ENCODE peak calls at places on chromosome 3, in ten cellular contexts. K is transverse colon, H is PC-9, N is ovary, E is heart right ventricle, T is IMR-90, R is fibroblast of lung, G is Peyer's patch, V is endothelial cell of umbilical vein, B is right lobe of liver. O is an unnamed sample. For H3K4me1, the result is how much of the 10 kb centered on the place peaks cover.

GRCh38 chr3:166788936-166789335 is 591.2 kb downstream of the ZBBX start:
- DNase-seq in K (no peak), H (no peak), N (no peak), E (no peak), T (no peak), R (no peak), G (no peak), V (no peak), B (no peak), O (no peak)

GRCh38 chr3:107206945-107207344 is 170.3 kb upstream of the CCDC54 start:
- DNase-seq in K (no peak), H (no peak), N (no peak), E (no peak), T (no peak), R (no peak), G (no peak), V (no peak), B (no peak), O (no peak)

GRCh38 chr3:24119321-24119751 is 174.2 kb downstream of the NR1D2 start:
- DNase-seq in K (no peak), H (peak), N (no peak), E (no peak), T (peak), R (peak), G (no peak), V (no peak), B (no peak), O (peak)

GRCh38 chr3:104805508-104805907 is 561.2 kb upstream of the ALCAM start:
- DNase-seq in K (no peak), H (no peak), N (no peak), E (no peak), T (no peak), R (no peak), G (no peak), V (no peak), B (no peak), O (no peak)

GRCh38 chr3:196216081-196216564 is at the start of gene SLC51A:
- DNase-seq in K (peak), H (peak), N (no peak), E (no peak), T (no peak), R (no peak), G (peak), V (no peak), B (peak), O (no peak)

GRCh38 chr3:78963771-78964170 is 804.0 kb downstream of the ROBO1 start:
- DNase-seq in K (no peak), H (no peak), N (no peak), E (no peak), T (no peak), R (peak), G (no peak), V (no peak), B (no peak), O (no peak)

GRCh38 chr3:30135190-30135589 is 471.2 kb upstream of the TGFBR2 start:
- DNase-seq in K (no peak), H (no peak), N (no peak), E (peak), T (no peak), R (no peak), G (no peak), V (no peak), B (no peak), O (no peak)

GRCh38 chr3:121895121-121895520 is 920 bp downstream of the SLC15A2 start:
- DNase-seq in K (no peak), H (peak), N (no peak), E (no peak), T (no peak), R (no peak), G (no peak), V (no peak), B (no peak), O (peak)

GRCh38 chr3:43155464-43156121 is 49.7 kb upstream of the POMGNT2 start:
- DNase-seq in K (peak), H (peak), N (peak), E (peak), T (peak), R (peak), G (peak), V (peak), B (no peak), O (peak)

GRCh38 chr3:132016061-132017041 is 18.5 kb downstream of the CPNE4 start:
- DNase-seq in K (no peak), H (no peak), N (no peak), E (no peak), T (no peak), R (peak), G (no peak), V (no peak), B (no peak), O (no peak)

GRCh38 chr3:195208631-195209030 is 62.3 kb downstream of the XXYLT1 start:
- DNase-seq in K (no peak), H (no peak), N (no peak), E (no peak), T (no peak), R (no peak), G (no peak), V (no peak), B (no peak), O (no peak)

GRCh38 chr3:184585545-184585944 is 24.0 kb downstream of the EPHB3 start:
- DNase-seq in K (no peak), H (no peak), N (no peak), E (no peak), T (no peak), R (no peak), G (no peak), V (no peak), B (no peak), O (no peak)

GRCh38 chr3:106272302-106272701 is 403.5 kb upstream of the CBLB start:
- DNase-seq in K (no peak), H (no peak), N (no peak), E (no peak), T (no peak), R (no peak), G (no peak), V (no peak), B (no peak), O (no peak)

GRCh38 chr3:112499328-112499727 is at the start of gene BTLA:
- DNase-seq in K (no peak), H (no peak), N (no peak), E (no peak), T (no peak), R (no peak), G (no peak), V (no peak), B (no peak), O (no peak)

GRCh38 chr3:46372492-46373359 is 2.0 kb downstream of the CCR5 start:
- DNase-seq in K (no peak), H (no peak), N (no peak), E (no peak), T (peak), R (no peak), G (no peak), V (no peak), B (no peak), O (no peak)

GRCh38 chr3:59774613-59775012 is 724.8 kb upstream of the CFAP20DC start:
- DNase-seq in K (no peak), H (no peak), N (no peak), E (no peak), T (peak), R (peak), G (no peak), V (no peak), B (no peak), O (no peak)

GRCh38 chr3:3126477-3127431 is at the start of gene TRNT1:
- DNase-seq in K (peak), H (peak), N (peak), E (peak), T (peak), R (peak), G (peak), V (peak), B (peak), O (peak)

DNA sequence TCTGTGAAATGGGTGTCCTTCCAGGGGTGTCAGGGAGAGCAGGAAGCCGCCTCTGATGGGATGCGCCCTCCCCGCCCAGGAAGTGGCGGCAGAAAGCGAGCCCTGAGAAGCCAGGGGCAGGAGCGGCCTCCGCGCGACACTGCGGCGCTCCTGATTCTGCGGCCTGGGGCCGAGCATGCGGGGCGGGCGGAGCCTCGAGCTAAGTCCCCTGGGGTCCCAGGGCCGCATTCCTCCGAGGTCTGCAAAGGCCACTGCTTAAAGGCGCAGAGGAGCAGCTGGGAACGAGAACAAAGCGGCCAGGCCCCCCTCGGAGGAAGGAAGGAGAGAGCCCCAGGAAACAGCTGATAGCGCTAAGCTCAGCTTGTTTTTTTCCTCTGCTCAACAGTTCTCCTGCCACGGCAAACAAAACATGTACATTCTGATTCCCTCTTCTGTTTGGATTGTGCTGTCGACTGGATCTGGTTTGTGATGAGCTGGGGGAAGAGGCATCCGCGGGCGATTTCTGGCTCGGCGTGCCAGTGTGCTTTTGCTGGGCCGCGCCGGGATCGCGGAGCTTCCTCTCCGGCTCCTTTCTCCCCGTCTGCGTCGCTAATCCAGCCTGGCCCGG is 34.1 kb downstream of the GRK7 start:
- DNase-seq in K (peak), H (no peak), N (peak), E (peak), T (peak), R (peak), G (peak), V (peak), B (peak), O (peak)
- H3K4me3 ChIP-seq in K (peak), H (no peak), N (peak), E (peak), T (peak), R (peak), G (peak), V (no peak), B (peak), O (peak)

DNA sequence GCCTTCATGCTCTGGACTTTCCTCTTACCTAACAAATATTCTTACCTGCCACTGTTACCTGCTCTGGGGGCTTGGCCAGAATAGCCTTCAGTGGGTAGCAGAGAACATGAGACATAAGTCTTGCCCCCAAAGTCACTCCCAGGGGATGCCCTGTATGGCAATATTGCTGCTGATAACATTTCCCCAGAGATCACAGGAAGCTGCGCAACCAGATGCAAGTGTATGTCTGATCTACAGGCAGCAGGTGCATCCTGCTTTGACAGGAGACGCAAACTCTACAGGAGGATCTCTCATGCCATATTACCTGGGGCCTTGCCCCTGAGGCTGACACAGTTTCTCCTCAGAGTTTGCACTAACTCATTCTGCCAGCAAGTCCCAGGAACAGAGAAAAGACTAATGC is 174.4 kb upstream of the LPP start:
- DNase-seq in K (no peak), H (no peak), N (no peak), E (no peak), T (no peak), R (no peak), G (no peak), V (no peak), B (no peak), O (no peak)
- H3K4me1 ChIP-seq in K (under half), H (under half), N (under half), E (under half), T (under half), R (under half), G (under half), V (under half), B (under half), O (under half)

GRCh38 chr3:63886843-63887242 is 23.2 kb downstream of the ATXN7 start:
- DNase-seq in K (no peak), H (no peak), N (no peak), E (no peak), T (no peak), R (peak), G (no peak), V (peak), B (no peak), O (no peak)
- TF ChIP-seq CTCF in K (no peak), H (no peak), N (no peak), E (no peak), T (no peak), R (no peak), G (no peak), V (no peak), B (no peak), O (no peak)

GRCh38 chr3:141291610-141292345 is 60.2 kb downstream of the PXYLP1 start:
- DNase-seq in K (no peak), H (no peak), N (peak), E (no peak), T (no peak), R (no peak), G (no peak), V (no peak), B (no peak), O (no peak)

GRCh38 chr3:141292346-141293058 is 60.9 kb downstream of the PXYLP1 start:
- DNase-seq in K (no peak), H (no peak), N (no peak), E (no peak), T (no peak), R (no peak), G (no peak), V (no peak), B (peak), O (no peak)

GRCh38 chr3:141294848-141295247 is 63.2 kb downstream of the PXYLP1 start:
- DNase-seq in K (no peak), H (peak), N (no peak), E (no peak), T (peak), R (peak), G (no peak), V (peak), B (no peak), O (no peak)

GRCh38 chr3:141289228-141289772 is 57.7 kb downstream of the PXYLP1 start:
- DNase-seq in K (no peak), H (no peak), N (no peak), E (no peak), T (no peak), R (no peak), G (no peak), V (no peak), B (no peak), O (no peak)

DNA sequence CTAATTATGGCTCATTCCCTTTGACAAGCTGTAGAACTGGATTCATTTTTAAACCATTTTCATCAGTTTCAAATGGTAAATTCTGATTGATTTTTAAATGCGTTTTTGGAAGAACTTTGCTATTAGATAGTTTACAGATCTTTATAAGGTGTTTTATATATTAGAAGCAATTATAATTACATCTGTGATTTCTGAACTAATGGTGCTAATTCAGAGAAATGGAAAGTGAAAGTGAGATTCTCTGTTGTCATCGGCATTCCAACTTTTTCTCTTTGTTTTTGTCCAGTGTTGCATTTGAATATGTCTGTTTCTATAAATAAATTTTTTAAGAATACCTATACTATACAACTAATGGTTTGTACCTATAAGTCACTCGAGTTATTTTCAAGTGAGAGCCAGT is 62.7 kb downstream of the PXYLP1 start:
- DNase-seq in K (no peak), H (no peak), N (no peak), E (no peak), T (no peak), R (no peak), G (no peak), V (peak), B (no peak), O (no peak)
- H3K4me3 ChIP-seq in K (no peak), H (peak), N (peak), E (peak), T (no peak), R (peak), G (no peak), V (peak), B (peak), O (no peak)

GRCh38 chr3:188241883-188242282 is 87.9 kb downstream of the LPP start:
- DNase-seq in K (no peak), H (no peak), N (no peak), E (no peak), T (no peak), R (peak), G (no peak), V (no peak), B (no peak), O (no peak)

GRCh38 chr3:188244395-188244861 is 90.5 kb downstream of the LPP start:
- DNase-seq in K (no peak), H (peak), N (no peak), E (no peak), T (peak), R (peak), G (no peak), V (no peak), B (no peak), O (no peak)

GRCh38 chr3:188243124-188243795 is 89.3 kb downstream of the LPP start:
- DNase-seq in K (no peak), H (no peak), N (no peak), E (no peak), T (peak), R (no peak), G (no peak), V (peak), B (no peak), O (no peak)

GRCh38 chr3:188241072-188241471 is 87.1 kb downstream of the LPP start:
- DNase-seq in K (no peak), H (no peak), N (no peak), E (no peak), T (peak), R (peak), G (no peak), V (no peak), B (no peak), O (no peak)

DNA sequence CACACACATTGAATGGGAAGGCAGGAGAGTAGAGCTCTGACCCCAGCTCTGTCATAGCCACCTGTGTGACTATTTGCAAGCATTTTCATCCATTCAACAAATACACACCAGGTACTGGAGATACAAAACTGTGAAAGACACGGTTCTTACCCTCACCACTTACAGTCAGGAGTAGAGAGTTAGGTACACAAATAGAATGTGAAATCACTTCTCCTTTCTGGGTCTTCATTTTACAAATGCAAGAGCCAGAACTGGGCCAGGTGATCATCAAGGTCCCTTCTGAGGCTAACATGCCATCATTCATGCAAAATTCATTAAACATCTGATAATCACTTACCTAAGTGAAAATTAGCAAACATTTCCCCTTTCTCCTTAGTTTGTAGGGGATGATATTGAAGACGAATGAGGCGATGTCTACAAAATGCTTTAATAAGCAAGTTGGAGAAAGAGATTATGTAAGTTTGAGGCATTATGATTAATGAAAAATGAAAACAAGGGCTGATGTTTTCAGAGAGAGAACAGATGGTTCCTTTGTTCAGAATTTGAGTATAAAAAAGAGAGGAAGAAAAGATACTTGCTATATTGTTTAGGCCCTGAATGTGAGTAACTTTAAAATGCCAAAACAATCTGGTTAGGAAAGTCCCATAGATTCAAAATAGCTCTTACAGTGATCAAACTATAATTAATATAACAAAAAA is 88.6 kb downstream of the LPP start:
- DNase-seq in K (no peak), H (no peak), N (no peak), E (no peak), T (no peak), R (peak), G (no peak), V (peak), B (no peak), O (no peak)
- H3K4me1 ChIP-seq in K (under half), H (under half), N (under half), E (under half), T (under half), R (under half), G (under half), V (under half), B (under half), O (under half)

GRCh38 chr3:12369029-12369428 is 80.2 kb downstream of the PPARG start:
- DNase-seq in K (no peak), H (no peak), N (no peak), E (no peak), T (no peak), R (no peak), G (no peak), V (no peak), B (no peak), O (no peak)

GRCh38 chr3:12372762-12373280 is 84.0 kb downstream of the PPARG start:
- DNase-seq in K (no peak), H (no peak), N (no peak), E (no peak), T (no peak), R (no peak), G (no peak), V (no peak), B (no peak), O (no peak)

GRCh38 chr3:12369598-12369997 is 80.7 kb downstream of the PPARG start:
- DNase-seq in K (no peak), H (no peak), N (no peak), E (no peak), T (no peak), R (no peak), G (no peak), V (no peak), B (no peak), O (no peak)

GRCh38 chr3:12371525-12372140 is 82.8 kb downstream of the PPARG start:
- DNase-seq in K (no peak), H (no peak), N (no peak), E (peak), T (peak), R (peak), G (no peak), V (no peak), B (peak), O (no peak)

DNA sequence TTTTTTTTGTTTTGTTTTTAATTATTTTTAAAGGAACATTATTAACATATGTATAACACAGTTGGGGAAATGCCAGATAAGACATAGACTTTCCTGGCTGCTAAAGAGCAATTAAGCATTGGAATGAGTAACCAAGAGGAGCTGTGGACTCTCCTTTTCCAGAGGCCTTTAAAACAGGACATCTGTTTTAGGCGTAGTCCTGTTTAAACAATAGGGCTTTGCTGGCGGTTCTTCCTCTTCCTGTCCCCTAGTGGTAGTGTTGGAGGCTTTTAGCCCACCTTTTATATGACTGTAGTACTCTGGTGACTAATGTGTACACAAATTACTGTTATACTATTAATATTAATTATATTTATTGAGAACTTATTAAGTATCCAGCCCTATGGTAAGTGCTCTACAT is 81.9 kb downstream of the PPARG start:
- DNase-seq in K (peak), H (no peak), N (no peak), E (peak), T (peak), R (peak), G (no peak), V (peak), B (no peak), O (no peak)
- TF ChIP-seq CTCF in K (peak), H (no peak), N (no peak), E (peak), T (peak), R (peak), G (no peak), V (no peak), B (peak), O (no peak)

GRCh38 chr3:13057641-13058040 is 15.6 kb downstream of the IQSEC1 start:
- DNase-seq in K (no peak), H (peak), N (no peak), E (no peak), T (no peak), R (no peak), G (no peak), V (no peak), B (no peak), O (no peak)
- H3K4me3 ChIP-seq in K (no peak), H (no peak), N (no peak), E (no peak), T (no peak), R (no peak), G (no peak), V (no peak), B (no peak), O (no peak)

GRCh38 chr3:39146083-39146501 is 7.3 kb downstream of the CSRNP1 start:
- DNase-seq in K (peak), H (no peak), N (no peak), E (peak), T (no peak), R (no peak), G (peak), V (no peak), B (peak), O (no peak)
- H3K4me1 ChIP-seq in K (half or more), H (half or more), N (under half), E (half or more), T (half or more), R (under half), G (under half), V (half or more), B (under half), O (half or more)

O was measured in pancreas.